ENCODE peak calls at places on chromosomes 16 and 17, in five cellular contexts. X is BJ, K is tibial artery, A is fibroblast of pulmonary artery, Q is GM20000. N is an unnamed sample.

GRCh38 chr16:15752717-15753488 is 102.9 kb downstream of the NDE1 start:
- DNase-seq in X (no peak), K (no peak), A (no peak), Q (no peak), N (no peak)

GRCh38 chr16:779561-779960 is 8.6 kb downstream of the RPUSD1 start:
- DNase-seq in X (no peak), K (no peak), A (no peak), Q (no peak), N (no peak)

GRCh38 chr16:89210904-89211515 is 6.5 kb upstream of the ZNF778 start:
- DNase-seq in X (no peak), K (no peak), A (no peak), Q (no peak), N (no peak)

GRCh38 chr17:38447502-38448095 is 19.3 kb downstream of the ARHGAP23 start:
- DNase-seq in X (no peak), K (no peak), A (no peak), Q (no peak), N (no peak)

GRCh38 chr17:11853321-11854151 is 143.7 kb downstream of the ZNF18 start:
- DNase-seq in X (no peak), K (no peak), A (no peak), Q (no peak), N (no peak)

GRCh38 chr17:10059684-10060211 is 138.7 kb downstream of the GAS7 start:
- DNase-seq in X (no peak), K (no peak), A (peak), Q (peak), N (no peak)

GRCh38 chr17:18362509-18363020 is 785 bp downstream of the SHMT1 start:
- DNase-seq in X (no peak), K (peak), A (peak), Q (no peak), N (no peak)

GRCh38 chr17:36786867-36787266 is 150.4 kb upstream of the LHX1 start:
- DNase-seq in X (no peak), K (no peak), A (no peak), Q (no peak), N (no peak)

GRCh38 chr17:82223517-82223916 is 5.3 kb upstream of the SLC16A3 start:
- DNase-seq in X (no peak), K (no peak), A (no peak), Q (no peak), N (no peak)
- TF ChIP-seq CTCF in X (no peak), K (no peak), A (no peak), Q (no peak), N (no peak)

DNA sequence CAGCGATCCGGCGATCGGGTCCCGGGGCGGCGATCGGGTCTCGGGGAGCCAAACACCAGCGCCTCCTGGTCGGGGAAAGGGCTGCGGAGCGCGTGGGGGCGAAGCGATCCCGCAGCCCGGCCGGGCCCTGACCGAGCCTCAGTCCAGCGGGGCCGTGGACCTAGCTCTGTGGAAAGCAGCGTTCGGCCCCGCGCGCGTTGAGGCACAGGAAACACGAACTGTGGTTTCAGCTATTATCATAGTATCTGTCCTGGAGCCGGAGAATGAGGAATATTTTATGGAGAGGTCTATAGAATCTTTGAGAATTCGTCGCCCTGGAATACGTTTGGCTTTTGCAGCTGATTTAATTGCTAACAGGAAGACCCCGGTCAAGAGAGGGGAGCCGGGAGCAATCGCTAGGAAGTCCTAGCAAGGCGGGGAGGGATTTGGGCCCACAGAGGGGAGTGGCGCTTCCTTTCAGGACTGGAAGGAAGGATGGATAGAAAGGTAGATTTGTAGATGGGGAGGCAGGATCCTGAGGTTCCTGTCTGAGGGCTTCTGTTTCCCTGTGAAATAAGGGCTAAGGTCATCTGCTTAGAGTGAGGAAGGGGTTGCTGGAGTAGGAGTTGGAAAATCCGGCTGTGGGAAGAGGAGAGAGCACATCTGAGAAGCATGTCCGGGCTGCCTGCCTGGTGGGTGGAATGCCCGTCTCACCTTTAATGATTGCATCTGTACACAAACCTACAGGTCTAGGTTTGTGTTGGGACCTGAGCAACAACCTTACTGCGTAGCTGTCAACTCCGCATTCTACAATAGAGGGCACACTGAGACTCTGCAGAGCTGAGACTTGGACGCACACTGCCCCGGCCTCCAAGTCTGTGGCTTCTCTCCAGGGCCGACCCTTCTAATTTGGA is 770 bp downstream of the CCNF start:
- DNase-seq in X (no peak), K (no peak), A (peak), Q (peak), N (no peak)
- TF ChIP-seq CTCF in X (peak), K (no peak), A (peak), Q (no peak), N (peak)

GRCh38 chr16:10028644-10029043 is 153.6 kb downstream of the GRIN2A start:
- DNase-seq in X (no peak), K (no peak), A (no peak), Q (no peak), N (no peak)

GRCh38 chr16:10027553-10027952 is 154.7 kb downstream of the GRIN2A start:
- DNase-seq in X (no peak), K (no peak), A (no peak), Q (no peak), N (no peak)

GRCh38 chr16:10033561-10033960 is 148.7 kb downstream of the GRIN2A start:
- DNase-seq in X (no peak), K (no peak), A (no peak), Q (no peak), N (no peak)

GRCh38 chr16:10031955-10032354 is 150.3 kb downstream of the GRIN2A start:
- DNase-seq in X (no peak), K (no peak), A (no peak), Q (no peak), N (no peak)

GRCh38 chr16:10031473-10031872 is 150.8 kb downstream of the GRIN2A start:
- DNase-seq in X (no peak), K (no peak), A (no peak), Q (no peak), N (no peak)
- TF ChIP-seq CTCF in X (peak), K (peak), A (no peak), Q (no peak), N (no peak)

GRCh38 chr17:61409301-61410099 is 9.9 kb downstream of the TBX2 start:
- DNase-seq in X (no peak), K (peak), A (peak), Q (peak), N (peak)
- TF ChIP-seq CTCF in X (peak), K (peak), A (peak), Q (peak), N (peak)

N was measured in progenitor cell of endocrine pancreas.